ENCODE peak calls at places on chromosomes 7 and 10, in five cellular contexts. K, F, R, I and J are unnamed samples. For H3K27me3, the result is how much of the 10 kb centered on the place peaks cover.

GRCh38 chr7:55778631-55779030 is 83.9 kb downstream of the SEPTIN14 start:
- DNase-seq in K (no peak), F (no peak), R (no peak), I (no peak), J (no peak)

GRCh38 chr7:129569811-129570215 is 41.7 kb upstream of the NRF1 start:
- DNase-seq in K (peak), F (no peak), R (peak), I (no peak), J (peak)

GRCh38 chr7:154903083-154903731 is 99.7 kb downstream of the PAXIP1 start:
- DNase-seq in K (no peak), F (peak), R (no peak), I (peak), J (no peak)

GRCh38 chr7:121278120-121279021 is 50.4 kb upstream of the WNT16 start:
- DNase-seq in K (no peak), F (no peak), R (no peak), I (no peak), J (peak)

GRCh38 chr10:61721431-61721830 is 58.7 kb downstream of the CABCOCO1 start:
- DNase-seq in K (no peak), F (no peak), R (no peak), I (no peak), J (no peak)

GRCh38 chr10:100519321-100520051 is at the start of gene SEC31B:
- DNase-seq in K (no peak), F (peak), R (no peak), I (no peak), J (no peak)

GRCh38 chr10:12350167-12350872 is 973 bp downstream of the CAMK1D start:
- DNase-seq in K (no peak), F (peak), R (no peak), I (peak), J (no peak)

GRCh38 chr7:148571381-148571780 is 19.2 kb upstream of the C7orf33 start:
- DNase-seq in K (no peak), F (no peak), R (no peak), I (no peak), J (no peak)

GRCh38 chr10:1034758-1035157 is 9.1 kb upstream of the IDI2 start:
- DNase-seq in K (no peak), F (no peak), R (no peak), I (no peak), J (no peak)

DNA sequence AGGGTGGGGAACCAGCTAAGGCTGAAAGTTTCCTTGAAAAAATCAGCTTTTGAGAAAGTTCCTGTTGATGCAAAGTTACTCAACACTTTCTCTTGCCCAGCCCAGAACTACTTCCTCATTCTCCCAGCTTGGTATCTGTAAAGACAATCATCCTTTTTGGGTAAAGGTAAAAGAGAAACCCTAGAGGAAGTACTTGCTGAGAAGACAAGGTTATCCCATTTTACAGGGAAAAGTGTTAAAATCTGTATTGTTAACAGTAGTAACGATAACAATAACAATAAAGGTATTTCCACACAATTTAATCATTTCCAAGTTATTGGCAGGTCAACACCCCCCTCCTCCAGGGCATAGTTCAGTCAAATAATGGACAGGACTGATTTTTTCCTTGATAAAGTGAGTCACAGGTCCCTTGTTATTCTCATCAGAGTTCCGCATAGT is 2.4 kb downstream of the ALOX5 start:
- DNase-seq in K (no peak), F (no peak), R (no peak), I (no peak), J (no peak)
- H3K27me3 ChIP-seq in K (under half), F (half or more), R (under half), I (half or more), J (under half)

GRCh38 chr7:138665249-138665648 is 35.9 kb downstream of the SVOPL start:
- DNase-seq in K (no peak), F (peak), R (no peak), I (no peak), J (no peak)

GRCh38 chr7:138666385-138666784 is 34.8 kb downstream of the SVOPL start:
- DNase-seq in K (no peak), F (no peak), R (no peak), I (no peak), J (no peak)

GRCh38 chr7:138662066-138663061 is 38.8 kb downstream of the SVOPL start:
- DNase-seq in K (no peak), F (no peak), R (no peak), I (no peak), J (no peak)

GRCh38 chr7:138665669-138666140 is 35.5 kb downstream of the SVOPL start:
- DNase-seq in K (no peak), F (no peak), R (no peak), I (no peak), J (no peak)

DNA sequence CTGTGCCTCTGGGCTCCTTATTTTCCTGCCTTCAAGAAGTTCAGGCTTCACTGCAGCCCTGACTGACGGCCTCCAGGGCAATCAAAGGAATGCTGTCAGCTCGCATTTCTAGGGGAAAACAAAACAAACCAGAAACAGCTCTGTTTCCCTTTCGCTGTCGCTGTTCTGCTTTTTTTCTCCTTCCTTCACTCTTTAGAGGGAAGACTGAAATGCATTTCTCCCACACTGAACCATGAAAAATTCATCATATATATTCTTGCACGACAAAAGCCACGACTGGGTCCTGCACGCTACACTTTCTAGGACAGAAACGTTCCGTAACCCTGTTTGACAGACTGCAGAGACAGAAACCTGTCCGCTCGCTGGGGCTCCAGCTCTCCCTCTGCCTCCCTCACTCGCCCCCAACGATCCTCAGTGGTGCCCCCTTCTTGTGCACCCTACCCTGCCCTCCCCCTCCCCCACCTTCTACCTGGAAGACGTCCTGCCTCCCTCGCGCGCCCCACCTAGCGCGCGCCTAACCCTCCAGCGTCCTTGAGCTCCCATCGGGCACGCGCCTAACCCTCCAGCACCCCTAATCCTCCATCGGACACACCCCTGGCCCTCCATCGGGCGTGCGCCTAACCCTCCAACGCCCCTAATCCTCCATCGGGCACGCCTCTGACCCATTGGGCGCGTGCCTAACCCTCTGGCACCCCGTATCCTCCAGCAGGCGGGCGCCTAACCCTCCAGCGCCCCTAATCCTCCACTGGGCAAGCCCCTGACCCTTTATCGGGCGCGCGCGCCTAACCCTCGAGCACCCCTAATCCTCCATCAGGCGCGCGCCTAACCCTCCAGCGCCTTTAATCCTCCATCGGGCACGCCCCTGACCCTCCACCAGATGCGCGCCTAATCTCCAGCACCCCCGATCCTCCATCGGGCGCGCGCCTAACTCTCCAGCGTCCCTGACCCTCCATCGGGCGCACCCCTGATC is 37.1 kb downstream of the SVOPL start:
- DNase-seq in K (no peak), F (peak), R (no peak), I (no peak), J (peak)
- H3K4me3 ChIP-seq in K (peak), F (peak), R (peak), I (peak), J (peak)

GRCh38 chr10:69364232-69364631 is 52.5 kb downstream of the TACR2 start:
- DNase-seq in K (no peak), F (no peak), R (no peak), I (no peak), J (no peak)
- TF ChIP-seq CTCF in K (no peak), F (no peak), R (no peak), I (no peak), J (no peak)

GRCh38 chr7:25348066-25348595 is 119.8 kb upstream of the NPVF start:
- DNase-seq in K (no peak), F (no peak), R (no peak), I (no peak), J (no peak)

GRCh38 chr7:25351761-25352160 is 123.5 kb upstream of the NPVF start:
- DNase-seq in K (no peak), F (no peak), R (no peak), I (no peak), J (no peak)

GRCh38 chr7:25350074-25350473 is 121.8 kb upstream of the NPVF start:
- DNase-seq in K (no peak), F (no peak), R (no peak), I (no peak), J (no peak)

GRCh38 chr7:25347360-25347759 is 119.1 kb upstream of the NPVF start:
- DNase-seq in K (no peak), F (no peak), R (no peak), I (no peak), J (no peak)

DNA sequence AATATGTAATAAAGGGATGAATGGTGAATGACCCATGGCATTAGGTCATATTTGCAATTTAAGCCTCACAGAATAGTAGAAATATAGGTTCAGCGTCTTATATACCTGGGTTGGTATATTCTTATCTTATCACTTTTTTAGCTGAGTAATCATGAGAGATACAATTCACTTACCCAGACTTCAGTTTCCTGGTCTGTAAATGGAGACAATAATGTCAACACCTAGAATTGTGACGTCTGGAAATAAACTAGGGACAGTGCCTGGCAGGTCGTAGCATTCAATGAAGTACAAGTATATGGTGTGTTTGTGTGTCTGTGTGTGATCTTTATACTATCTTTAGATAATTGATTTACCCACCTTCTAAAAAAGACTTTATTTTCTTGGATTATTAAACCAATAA is 121.0 kb upstream of the NPVF start:
- DNase-seq in K (no peak), F (no peak), R (no peak), I (no peak), J (no peak)
- H3K27me3 ChIP-seq in K (under half), F (under half), R (under half), I (under half), J (under half)